ENCODE peak calls at places on chromosomes 7 and 10, in four cellular contexts. V, W, X and E are unnamed samples.

GRCh38 chr10:71962915-71963314 is 1.3 kb upstream of the CHST3 start:
- DNase-seq in V (no peak), W (no peak), X (no peak), E (no peak)

GRCh38 chr7:832292-832967 is at the start of gene SUN1:
- DNase-seq in V (peak), W (peak), X (no peak), E (peak)

GRCh38 chr10:58967551-58968418 is 208.7 kb upstream of the PHYHIPL start:
- DNase-seq in V (no peak), W (no peak), X (no peak), E (no peak)

GRCh38 chr10:77478248-77478963 is 159.2 kb downstream of the KCNMA1 start:
- DNase-seq in V (no peak), W (no peak), X (no peak), E (peak)

GRCh38 chr7:87369216-87369615 is 23.8 kb downstream of the CROT start:
- DNase-seq in V (no peak), W (no peak), X (no peak), E (no peak)

GRCh38 chr10:8036521-8037198 is 17.8 kb upstream of the GATA3 start:
- DNase-seq in V (no peak), W (no peak), X (no peak), E (no peak)

GRCh38 chr10:72784551-72785421 is 92.8 kb downstream of the MCU start:
- DNase-seq in V (no peak), W (no peak), X (peak), E (peak)

GRCh38 chr7:73560035-73560835 is 2.7 kb upstream of the BCL7B start:
- DNase-seq in V (no peak), W (no peak), X (no peak), E (peak)

GRCh38 chr7:1055491-1056005 is 11.2 kb downstream of the GPR146 start:
- DNase-seq in V (no peak), W (no peak), X (no peak), E (no peak)

GRCh38 chr10:99358101-99358500 is 28.9 kb downstream of the CNNM1 start:
- DNase-seq in V (no peak), W (no peak), X (no peak), E (no peak)

GRCh38 chr10:91632671-91633550 is at the start of gene PPP1R3C:
- DNase-seq in V (peak), W (peak), X (peak), E (peak)

GRCh38 chr10:16242446-16242845 is 194.4 kb upstream of the PTER start:
- DNase-seq in V (no peak), W (no peak), X (no peak), E (no peak)

GRCh38 chr10:113922787-113923570 is 68.5 kb downstream of the NHLRC2 start:
- DNase-seq in V (no peak), W (no peak), X (no peak), E (no peak)

GRCh38 chr10:14560274-14560673 is 214.4 kb downstream of the FAM107B start:
- DNase-seq in V (no peak), W (no peak), X (peak), E (peak)

GRCh38 chr10:106508920-106509319 is 655.6 kb downstream of the SORCS1 start:
- DNase-seq in V (no peak), W (no peak), X (no peak), E (peak)

GRCh38 chr10:63268798-63269503 is 135.8 kb downstream of the NRBF2 start:
- DNase-seq in V (peak), W (peak), X (peak), E (peak)

GRCh38 chr10:49803988-49804387 is 41.9 kb upstream of the OGDHL start:
- DNase-seq in V (no peak), W (no peak), X (no peak), E (peak)

GRCh38 chr10:329361-330099 is 194.3 kb downstream of the ZMYND11 start:
- DNase-seq in V (no peak), W (no peak), X (peak), E (peak)

GRCh38 chr10:132715791-132716680 is 69.9 kb downstream of the NKX6-2 start:
- DNase-seq in V (no peak), W (no peak), X (no peak), E (no peak)

GRCh38 chr7:90474284-90475210 is 5.1 kb downstream of the PTTG1IP2 start:
- DNase-seq in V (no peak), W (no peak), X (no peak), E (peak)